ENCODE peak calls at places on chromosomes 6 and 20, in six cellular contexts. W is stomach, K is coronary artery, Z is fibroblast of lung, A is right lobe of liver, Q is A549. O is an unnamed sample.

GRCh38 chr6:50853924-50854323 is 35.3 kb downstream of the TFAP2B start:
- DNase-seq in W (no peak), K (no peak), Z (no peak), A (no peak), Q (no peak), O (no peak)

GRCh38 chr6:16818992-16819626 is 57.8 kb upstream of the ATXN1 start:
- DNase-seq in W (no peak), K (no peak), Z (no peak), A (no peak), Q (no peak), O (no peak)

GRCh38 chr6:138986578-138986977 is 1.5 kb downstream of the REPS1 start:
- DNase-seq in W (no peak), K (no peak), Z (peak; percentile 52), A (no peak), Q (no peak), O (no peak)

GRCh38 chr6:159525445-159526031 is 167.5 kb downstream of the SOD2 start:
- DNase-seq in W (no peak), K (no peak), Z (no peak), A (no peak), Q (no peak), O (no peak)

GRCh38 chr6:128557086-128557485 is 36.7 kb upstream of the PTPRK start:
- DNase-seq in W (no peak), K (no peak), Z (peak; percentile 51), A (no peak), Q (no peak), O (no peak)

GRCh38 chr20:59933849-59934585 is 580 bp upstream of the SYCP2 start:
- DNase-seq in W (peak; percentile 85), K (peak; percentile 84), Z (peak; percentile 59), A (peak; percentile 74), Q (peak; percentile 79), O (peak; percentile 98)

GRCh38 chr6:169971951-169972651 is 220.7 kb downstream of the ERMARD start:
- DNase-seq in W (peak; percentile 16), K (no peak), Z (no peak), A (peak; percentile 7), Q (no peak), O (no peak)

GRCh38 chr6:148987982-148988381 is 241.2 kb downstream of the UST start:
- DNase-seq in W (no peak), K (no peak), Z (no peak), A (no peak), Q (no peak), O (no peak)

GRCh38 chr6:71510057-71510713 is 221.6 kb downstream of the OGFRL1 start:
- DNase-seq in W (peak; percentile 43), K (peak; percentile 78), Z (peak; percentile 77), A (peak; percentile 29), Q (peak; percentile 57), O (peak; percentile 80)

GRCh38 chr6:85585741-85586140 is 7.9 kb downstream of the SNX14 start:
- DNase-seq in W (no peak), K (no peak), Z (no peak), A (no peak), Q (no peak), O (no peak)

GRCh38 chr6:37456816-37457560 is 24.0 kb downstream of the CMTR1 start:
- DNase-seq in W (no peak), K (no peak), Z (peak; percentile 93), A (no peak), Q (no peak), O (no peak)

GRCh38 chr6:11496152-11497060 is 41.1 kb upstream of the TMEM170B start:
- DNase-seq in W (peak; percentile 55), K (no peak), Z (peak; percentile 68), A (no peak), Q (peak; percentile 83), O (peak; percentile 73)

GRCh38 chr6:166360243-166361079 is 18.1 kb upstream of the SFT2D1 start:
- DNase-seq in W (no peak), K (no peak), Z (peak; percentile 24), A (no peak), Q (no peak), O (no peak)

GRCh38 chr6:3281669-3282460 is 23.1 kb downstream of the PSMG4 start:
- DNase-seq in W (no peak), K (no peak), Z (peak; percentile 99), A (no peak), Q (peak; percentile 47), O (no peak)

GRCh38 chr6:170276369-170277057 is 14.4 kb downstream of the DLL1 start:
- DNase-seq in W (peak; percentile 44), K (no peak), Z (no peak), A (peak; percentile 62), Q (no peak), O (no peak)

GRCh38 chr20:33933469-33933909 is 60.2 kb upstream of the RALY start:
- DNase-seq in W (peak; percentile 67), K (peak; percentile 79), Z (no peak), A (peak; percentile 45), Q (peak; percentile 69), O (peak; percentile 63)
- TF ChIP-seq CTCF in W (peak; percentile 54), K (peak; percentile 43), Z (peak; percentile 62), A (peak; percentile 52), Q (peak; percentile 33), O (peak; percentile 14)

GRCh38 chr20:41352106-41352505 is 11.5 kb downstream of the LPIN3 start:
- DNase-seq in W (no peak), K (no peak), Z (no peak), A (no peak), Q (peak; percentile 22), O (no peak)
- TF ChIP-seq CTCF in W (no peak), K (no peak), Z (no peak), A (no peak), Q (no peak), O (no peak)

DNA sequence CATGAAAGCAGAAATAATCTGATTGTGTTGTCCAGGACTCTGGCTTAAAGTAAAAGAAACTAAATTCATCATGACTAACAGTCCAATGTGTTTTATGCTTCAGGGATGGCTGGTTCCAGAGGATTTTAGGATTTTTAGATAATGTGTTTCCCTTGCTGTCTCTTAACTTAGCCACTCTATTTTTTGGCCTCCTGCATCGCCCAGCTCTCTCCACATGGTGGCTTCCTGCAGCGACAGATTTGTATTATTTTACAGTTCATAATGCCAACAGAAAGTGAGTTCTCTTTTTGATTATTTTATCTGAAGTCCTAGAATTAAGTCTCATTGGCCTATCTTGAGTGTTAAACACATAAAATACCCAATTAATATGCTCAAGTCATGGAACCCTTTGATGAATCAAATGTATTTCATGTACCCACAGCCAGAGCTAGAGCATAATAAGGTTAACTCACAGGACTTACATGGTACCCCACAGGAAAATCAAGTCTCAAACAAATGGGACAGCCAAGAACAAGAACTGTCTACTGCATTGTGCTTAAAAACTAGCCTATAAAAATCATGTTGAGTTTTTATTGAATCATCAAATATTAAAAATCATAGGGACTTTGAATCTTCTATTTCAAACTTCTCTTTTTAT is 582.5 kb downstream of the DOK5 start:
- DNase-seq in W (no peak), K (no peak), Z (peak; percentile 3), A (no peak), Q (no peak), O (no peak)
- TF ChIP-seq CTCF in W (no peak), K (no peak), Z (no peak), A (peak; percentile 33), Q (no peak), O (no peak)

DNA sequence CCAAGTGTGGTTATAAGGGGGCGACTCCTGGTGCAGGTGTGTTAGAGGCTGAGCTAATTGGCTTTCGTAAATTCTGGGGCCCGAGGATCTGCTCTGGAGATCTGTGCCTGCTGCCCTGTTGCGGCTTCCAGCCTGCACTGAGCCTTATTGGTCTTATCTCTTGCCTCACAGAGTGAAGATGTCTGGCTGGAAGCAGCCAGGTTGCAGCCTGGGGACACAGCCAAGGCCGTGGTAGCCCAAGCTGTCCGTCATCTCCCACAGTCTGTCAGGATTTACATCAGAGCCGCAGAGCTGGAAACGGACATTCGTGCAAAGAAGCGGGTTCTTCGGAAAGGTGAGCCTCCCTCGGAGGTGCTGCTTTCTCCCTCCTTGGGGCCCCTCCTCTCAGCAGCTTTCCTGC is 20.0 kb downstream of the PRPF6 start:
- DNase-seq in W (no peak), K (no peak), Z (peak; percentile 8), A (no peak), Q (no peak), O (no peak)
- TF ChIP-seq CTCF in W (no peak), K (no peak), Z (no peak), A (no peak), Q (no peak), O (no peak)

GRCh38 chr20:45963059-45964011 is 8.7 kb downstream of the ZNF335 start:
- DNase-seq in W (no peak), K (no peak), Z (peak; percentile 24), A (no peak), Q (peak; percentile 68), O (peak; percentile 34)
- TF ChIP-seq CTCF in W (peak; percentile 39), K (no peak), Z (peak; percentile 30), A (peak; percentile 35), Q (peak; percentile 40), O (peak; percentile 58)